ENCODE peak calls at places on chromosomes 3 and 15, in seven cellular contexts. One of them, this sample, is unnamed.

GRCh38 chr3:36814071-36814717 is 49.8 kb upstream of the DCLK3 start:
- DNase-seq in colonic mucosa: no peak
- DNase-seq in mammary epithelial cell: no peak
- DNase-seq in GM12865: no peak
- DNase-seq in kidney epithelial cell: no peak
- DNase-seq in SK-N-SH: no peak
- DNase-seq in choroid plexus epithelial cell: no peak
- DNase-seq in this sample: peak

GRCh38 chr3:75814797-75815196 is 29.4 kb upstream of the ZNF717 start:
- DNase-seq in SK-N-SH: no peak
- DNase-seq in colonic mucosa: no peak
- DNase-seq in kidney epithelial cell: no peak
- DNase-seq in mammary epithelial cell: no peak
- DNase-seq in GM12865: no peak
- DNase-seq in choroid plexus epithelial cell: no peak
- DNase-seq in this sample: no peak

GRCh38 chr3:81040107-81040506 is 721.3 kb downstream of the GBE1 start:
- DNase-seq in SK-N-SH: no peak
- DNase-seq in kidney epithelial cell: no peak
- DNase-seq in mammary epithelial cell: no peak
- DNase-seq in GM12865: no peak
- DNase-seq in choroid plexus epithelial cell: no peak
- DNase-seq in colonic mucosa: no peak
- DNase-seq in this sample: no peak

GRCh38 chr3:56547486-56547885 is 9.5 kb upstream of the CCDC66 start:
- DNase-seq in SK-N-SH: peak
- DNase-seq in mammary epithelial cell: no peak
- DNase-seq in choroid plexus epithelial cell: peak
- DNase-seq in colonic mucosa: no peak
- DNase-seq in GM12865: no peak
- DNase-seq in kidney epithelial cell: no peak
- DNase-seq in this sample: no peak

GRCh38 chr3:46881819-46882376 is 4.4 kb downstream of the PTH1R start:
- DNase-seq in SK-N-SH: peak
- DNase-seq in GM12865: no peak
- DNase-seq in kidney epithelial cell: no peak
- DNase-seq in colonic mucosa: no peak
- DNase-seq in choroid plexus epithelial cell: no peak
- DNase-seq in mammary epithelial cell: no peak
- DNase-seq in this sample: no peak

GRCh38 chr15:68345481-68345880 is 67.9 kb downstream of the FEM1B start:
- DNase-seq in mammary epithelial cell: no peak
- DNase-seq in SK-N-SH: no peak
- DNase-seq in kidney epithelial cell: no peak
- DNase-seq in choroid plexus epithelial cell: no peak
- DNase-seq in colonic mucosa: no peak
- DNase-seq in GM12865: no peak
- DNase-seq in this sample: no peak

GRCh38 chr3:98680723-98681122 is 82.4 kb upstream of the ST3GAL6 start:
- DNase-seq in GM12865: no peak
- DNase-seq in SK-N-SH: no peak
- DNase-seq in mammary epithelial cell: peak
- DNase-seq in choroid plexus epithelial cell: no peak
- DNase-seq in kidney epithelial cell: peak
- DNase-seq in colonic mucosa: no peak
- DNase-seq in this sample: no peak

GRCh38 chr15:56672721-56673120 is 60.6 kb downstream of the ZNF280D start:
- DNase-seq in choroid plexus epithelial cell: peak
- DNase-seq in colonic mucosa: no peak
- DNase-seq in GM12865: no peak
- DNase-seq in kidney epithelial cell: no peak
- DNase-seq in SK-N-SH: no peak
- DNase-seq in mammary epithelial cell: no peak
- DNase-seq in this sample: no peak

GRCh38 chr3:101567528-101568317 is 6.1 kb downstream of the TRMT10C start:
- DNase-seq in colonic mucosa: no peak
- DNase-seq in kidney epithelial cell: no peak
- DNase-seq in GM12865: no peak
- DNase-seq in SK-N-SH: no peak
- DNase-seq in choroid plexus epithelial cell: peak
- DNase-seq in mammary epithelial cell: no peak
- DNase-seq in this sample: no peak

GRCh38 chr15:69060744-69061143 is 46.2 kb downstream of the NOX5 start:
- DNase-seq in SK-N-SH: peak
- DNase-seq in kidney epithelial cell: no peak
- DNase-seq in choroid plexus epithelial cell: no peak
- DNase-seq in GM12865: peak
- DNase-seq in mammary epithelial cell: no peak
- DNase-seq in colonic mucosa: no peak
- DNase-seq in this sample: no peak

GRCh38 chr3:51985063-51985462 is 1.7 kb downstream of the ACY1 start:
- DNase-seq in choroid plexus epithelial cell: no peak
- DNase-seq in colonic mucosa: no peak
- DNase-seq in mammary epithelial cell: no peak
- DNase-seq in GM12865: no peak
- DNase-seq in kidney epithelial cell: no peak
- DNase-seq in SK-N-SH: no peak
- DNase-seq in this sample: no peak

GRCh38 chr3:195045481-195045880 is 225.5 kb downstream of the XXYLT1 start:
- DNase-seq in mammary epithelial cell: no peak
- DNase-seq in choroid plexus epithelial cell: no peak
- DNase-seq in SK-N-SH: no peak
- DNase-seq in kidney epithelial cell: no peak
- DNase-seq in colonic mucosa: no peak
- DNase-seq in GM12865: no peak
- DNase-seq in this sample: no peak

GRCh38 chr3:83928391-83928790 is 1030.4 kb upstream of the CADM2 start:
- DNase-seq in colonic mucosa: no peak
- DNase-seq in mammary epithelial cell: no peak
- DNase-seq in GM12865: peak
- DNase-seq in choroid plexus epithelial cell: peak
- DNase-seq in SK-N-SH: peak
- DNase-seq in kidney epithelial cell: no peak
- DNase-seq in this sample: no peak

GRCh38 chr15:92184142-92184541 is 209.5 kb upstream of the ST8SIA2 start:
- DNase-seq in mammary epithelial cell: no peak
- DNase-seq in SK-N-SH: no peak
- DNase-seq in kidney epithelial cell: no peak
- DNase-seq in GM12865: no peak
- DNase-seq in choroid plexus epithelial cell: no peak
- DNase-seq in colonic mucosa: no peak
- DNase-seq in this sample: no peak

GRCh38 chr3:106610362-106610997 is 741.7 kb upstream of the CBLB start:
- DNase-seq in mammary epithelial cell: peak
- DNase-seq in SK-N-SH: no peak
- DNase-seq in kidney epithelial cell: no peak
- DNase-seq in colonic mucosa: no peak
- DNase-seq in GM12865: no peak
- DNase-seq in choroid plexus epithelial cell: peak
- DNase-seq in this sample: no peak

GRCh38 chr3:28544236-28544635 is 195.6 kb upstream of the AZI2 start:
- DNase-seq in mammary epithelial cell: no peak
- DNase-seq in kidney epithelial cell: no peak
- DNase-seq in colonic mucosa: no peak
- DNase-seq in choroid plexus epithelial cell: no peak
- DNase-seq in SK-N-SH: no peak
- DNase-seq in GM12865: no peak
- DNase-seq in this sample: no peak

GRCh38 chr3:124841517-124841916 is 45.6 kb downstream of the ITGB5 start:
- DNase-seq in SK-N-SH: no peak
- DNase-seq in kidney epithelial cell: no peak
- DNase-seq in mammary epithelial cell: no peak
- DNase-seq in GM12865: no peak
- DNase-seq in choroid plexus epithelial cell: no peak
- DNase-seq in colonic mucosa: no peak
- DNase-seq in this sample: no peak

GRCh38 chr3:1963896-1964295 is 134.8 kb upstream of the CNTN4 start:
- DNase-seq in SK-N-SH: no peak
- DNase-seq in GM12865: no peak
- DNase-seq in mammary epithelial cell: no peak
- DNase-seq in choroid plexus epithelial cell: no peak
- DNase-seq in colonic mucosa: no peak
- DNase-seq in kidney epithelial cell: no peak
- DNase-seq in this sample: no peak

GRCh38 chr15:96553006-96553405 is 222.5 kb downstream of the NR2F2 start:
- DNase-seq in mammary epithelial cell: peak
- DNase-seq in kidney epithelial cell: no peak
- DNase-seq in SK-N-SH: no peak
- DNase-seq in colonic mucosa: no peak
- DNase-seq in choroid plexus epithelial cell: no peak
- DNase-seq in GM12865: no peak
- DNase-seq in this sample: no peak
- H3K4me3 ChIP-seq in mammary epithelial cell: no peak
- H3K4me3 ChIP-seq in kidney epithelial cell: no peak
- H3K4me3 ChIP-seq in SK-N-SH: no peak
- H3K4me3 ChIP-seq in colonic mucosa: no peak
- H3K4me3 ChIP-seq in choroid plexus epithelial cell: no peak
- H3K4me3 ChIP-seq in GM12865: no peak
- H3K4me3 ChIP-seq in this sample: no peak

GRCh38 chr3:16480861-16481569 is 32.5 kb downstream of the RFTN1 start:
- DNase-seq in mammary epithelial cell: peak
- DNase-seq in kidney epithelial cell: peak
- DNase-seq in colonic mucosa: no peak
- DNase-seq in choroid plexus epithelial cell: peak
- DNase-seq in SK-N-SH: no peak
- DNase-seq in GM12865: peak
- DNase-seq in this sample: no peak

GRCh38 chr3:16484216-16484615 is 29.3 kb downstream of the RFTN1 start:
- DNase-seq in GM12865: no peak
- DNase-seq in kidney epithelial cell: peak
- DNase-seq in choroid plexus epithelial cell: peak
- DNase-seq in colonic mucosa: no peak
- DNase-seq in mammary epithelial cell: no peak
- DNase-seq in SK-N-SH: no peak
- DNase-seq in this sample: no peak

GRCh38 chr3:16482770-16483531 is 30.5 kb downstream of the RFTN1 start:
- DNase-seq in GM12865: peak
- DNase-seq in kidney epithelial cell: no peak
- DNase-seq in mammary epithelial cell: no peak
- DNase-seq in choroid plexus epithelial cell: peak
- DNase-seq in colonic mucosa: peak
- DNase-seq in SK-N-SH: no peak
- DNase-seq in this sample: no peak

GRCh38 chr3:16482194-16482769 is 31.2 kb downstream of the RFTN1 start:
- DNase-seq in choroid plexus epithelial cell: no peak
- DNase-seq in SK-N-SH: no peak
- DNase-seq in kidney epithelial cell: no peak
- DNase-seq in mammary epithelial cell: no peak
- DNase-seq in colonic mucosa: no peak
- DNase-seq in GM12865: no peak
- DNase-seq in this sample: no peak

GRCh38 chr3:16481570-16481897 is 32.0 kb downstream of the RFTN1 start:
- DNase-seq in colonic mucosa: no peak
- DNase-seq in SK-N-SH: no peak
- DNase-seq in GM12865: no peak
- DNase-seq in mammary epithelial cell: no peak
- DNase-seq in choroid plexus epithelial cell: no peak
- DNase-seq in kidney epithelial cell: no peak
- DNase-seq in this sample: no peak
- H3K4me3 ChIP-seq in colonic mucosa: no peak
- H3K4me3 ChIP-seq in SK-N-SH: peak
- H3K4me3 ChIP-seq in GM12865: no peak
- H3K4me3 ChIP-seq in mammary epithelial cell: no peak
- H3K4me3 ChIP-seq in choroid plexus epithelial cell: no peak
- H3K4me3 ChIP-seq in kidney epithelial cell: no peak
- H3K4me3 ChIP-seq in this sample: no peak

GRCh38 chr15:45113380-45113990 is 487 bp downstream of the DUOX2 start:
- DNase-seq in SK-N-SH: peak
- DNase-seq in mammary epithelial cell: no peak
- DNase-seq in kidney epithelial cell: no peak
- DNase-seq in GM12865: no peak
- DNase-seq in colonic mucosa: no peak
- DNase-seq in choroid plexus epithelial cell: no peak
- DNase-seq in this sample: peak
- H3K4me3 ChIP-seq in SK-N-SH: no peak
- H3K4me3 ChIP-seq in mammary epithelial cell: no peak
- H3K4me3 ChIP-seq in kidney epithelial cell: no peak
- H3K4me3 ChIP-seq in GM12865: no peak
- H3K4me3 ChIP-seq in colonic mucosa: peak
- H3K4me3 ChIP-seq in choroid plexus epithelial cell: no peak
- H3K4me3 ChIP-seq in this sample: peak

DNA sequence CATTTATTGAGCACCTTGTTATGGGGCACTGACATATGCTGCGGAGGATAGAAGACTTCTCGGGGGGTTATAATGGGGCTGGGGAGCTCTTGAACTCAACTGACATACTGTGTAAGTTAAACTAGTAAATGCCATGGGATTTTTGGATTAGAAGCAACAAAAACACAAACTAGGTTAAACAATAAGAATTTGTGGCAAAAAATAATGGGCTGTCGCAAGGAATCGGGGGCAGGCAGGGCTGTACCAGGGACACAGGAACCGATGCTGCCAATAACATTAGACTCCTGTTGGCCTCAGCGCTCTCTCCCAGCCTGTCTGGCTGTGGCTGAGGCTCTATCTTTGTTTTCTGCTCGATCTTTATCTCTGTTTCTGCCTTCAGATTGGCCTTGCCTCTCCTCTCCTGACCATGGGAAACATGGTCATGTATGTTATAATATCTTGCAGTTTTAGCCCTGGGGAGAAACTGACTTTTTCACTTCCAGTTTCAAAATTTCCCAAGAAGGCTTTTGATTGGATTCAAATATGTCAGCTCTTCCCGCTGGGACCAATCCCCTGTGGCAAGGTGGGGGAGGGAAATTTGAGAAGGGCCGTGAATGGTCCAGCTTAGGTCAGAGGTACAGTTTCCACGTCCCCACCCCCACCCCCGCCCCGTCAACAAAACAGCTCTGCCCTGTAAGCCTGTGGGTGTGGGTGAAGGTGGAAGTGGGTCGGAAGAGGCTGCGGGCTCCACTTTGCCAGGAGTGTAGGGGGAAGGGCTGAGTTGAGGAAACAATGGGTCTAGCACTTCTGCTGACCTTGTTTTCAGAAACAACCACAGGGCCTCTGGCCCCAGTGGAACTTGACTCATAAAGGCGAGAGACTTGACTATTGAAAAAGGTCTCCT is 161.0 kb upstream of the TBL1XR1 start:
- DNase-seq in mammary epithelial cell: peak
- DNase-seq in colonic mucosa: peak
- DNase-seq in kidney epithelial cell: no peak
- DNase-seq in SK-N-SH: peak
- DNase-seq in GM12865: peak
- DNase-seq in choroid plexus epithelial cell: peak
- DNase-seq in this sample: peak
- H3K4me3 ChIP-seq in mammary epithelial cell: no peak
- H3K4me3 ChIP-seq in colonic mucosa: peak
- H3K4me3 ChIP-seq in kidney epithelial cell: no peak
- H3K4me3 ChIP-seq in SK-N-SH: peak
- H3K4me3 ChIP-seq in GM12865: peak
- H3K4me3 ChIP-seq in choroid plexus epithelial cell: peak
- H3K4me3 ChIP-seq in this sample: no peak

GRCh38 chr3:160038862-160039562 is 50.4 kb downstream of the IL12A start:
- DNase-seq in SK-N-SH: peak
- DNase-seq in GM12865: no peak
- DNase-seq in choroid plexus epithelial cell: no peak
- DNase-seq in colonic mucosa: no peak
- DNase-seq in kidney epithelial cell: no peak
- DNase-seq in mammary epithelial cell: no peak
- DNase-seq in this sample: peak
- H3K4me3 ChIP-seq in SK-N-SH: peak
- H3K4me3 ChIP-seq in GM12865: peak
- H3K4me3 ChIP-seq in choroid plexus epithelial cell: peak
- H3K4me3 ChIP-seq in colonic mucosa: no peak
- H3K4me3 ChIP-seq in kidney epithelial cell: peak
- H3K4me3 ChIP-seq in mammary epithelial cell: peak
- H3K4me3 ChIP-seq in this sample: peak

GRCh38 chr3:50625131-50625878 is 8.4 kb downstream of the MAPKAPK3 start:
- DNase-seq in SK-N-SH: no peak
- DNase-seq in mammary epithelial cell: no peak
- DNase-seq in colonic mucosa: no peak
- DNase-seq in GM12865: no peak
- DNase-seq in kidney epithelial cell: no peak
- DNase-seq in choroid plexus epithelial cell: no peak
- DNase-seq in this sample: no peak
- H3K4me3 ChIP-seq in SK-N-SH: no peak
- H3K4me3 ChIP-seq in mammary epithelial cell: no peak
- H3K4me3 ChIP-seq in colonic mucosa: no peak
- H3K4me3 ChIP-seq in GM12865: no peak
- H3K4me3 ChIP-seq in kidney epithelial cell: no peak
- H3K4me3 ChIP-seq in choroid plexus epithelial cell: no peak
- H3K4me3 ChIP-seq in this sample: no peak

This sample was measured in thyroid gland.